ENCODE peak calls at places on chromosomes 6 and 20, in nine cellular contexts. S is GM23248, B is hepatocyte, T is HCT116, H is MM.1S, Y is OCI-LY7, C is PC-3, P is GM23338, W is SK-N-SH. J is an unnamed sample.
A peak's percentile ranks its signal among the peaks of the same experiment; 100 is the strongest.

GRCh38 chr6:170184324-170184723 is 106.6 kb downstream of the DLL1 start:
- DNase-seq in S (no peak), B (no peak), T (no peak), H (no peak), Y (no peak), C (no peak), P (no peak), W (no peak), J (no peak)

GRCh38 chr20:47456041-47456537 is 45.6 kb upstream of the NCOA3 start:
- DNase-seq in S (no peak), B (no peak), T (no peak), H (no peak), Y (no peak), C (no peak), P (no peak), W (no peak), J (no peak)

GRCh38 chr6:42152024-42152423 is 9.6 kb upstream of the C6orf132 start:
- DNase-seq in S (no peak), B (no peak), T (no peak), H (no peak), Y (no peak), C (no peak), P (peak; percentile 36), W (no peak), J (no peak)

GRCh38 chr20:38800882-38801281 is 4.6 kb upstream of the PPP1R16B start:
- DNase-seq in S (no peak), B (no peak), T (no peak), H (no peak), Y (no peak), C (no peak), P (no peak), W (no peak), J (no peak)

GRCh38 chr20:12153616-12154015 is 235.9 kb downstream of the BTBD3 start:
- DNase-seq in S (no peak), B (no peak), T (no peak), H (no peak), Y (no peak), C (peak; percentile 81), P (no peak), W (no peak), J (no peak)

GRCh38 chr6:30397697-30398096 is 52.7 kb downstream of the RPP21 start:
- DNase-seq in S (no peak), B (no peak), T (no peak), H (no peak), Y (peak; percentile 22), C (no peak), P (peak; percentile 44), W (no peak), J (peak; percentile 27)

GRCh38 chr6:150004101-150004782 is 21.1 kb downstream of the RAET1L start:
- DNase-seq in S (no peak), B (no peak), T (no peak), H (peak; percentile 60), Y (peak; percentile 83), C (no peak), P (no peak), W (no peak), J (no peak)

GRCh38 chr6:23349521-23350147 is 776.4 kb upstream of the NRSN1 start:
- DNase-seq in S (peak; percentile 72), B (peak; percentile 44), T (peak; percentile 12), H (no peak), Y (no peak), C (peak; percentile 99), P (no peak), W (peak; percentile 71), J (no peak)

GRCh38 chr20:33830371-33830770 is 19.2 kb downstream of the CHMP4B start:
- DNase-seq in S (peak; percentile 35), B (no peak), T (no peak), H (no peak), Y (no peak), C (no peak), P (no peak), W (no peak), J (no peak)

GRCh38 chr20:49319204-49319809 is 41.5 kb upstream of the ZNFX1 start:
- DNase-seq in S (no peak), B (no peak), T (no peak), H (no peak), Y (no peak), C (no peak), P (peak; percentile 18), W (no peak), J (no peak)

DNA sequence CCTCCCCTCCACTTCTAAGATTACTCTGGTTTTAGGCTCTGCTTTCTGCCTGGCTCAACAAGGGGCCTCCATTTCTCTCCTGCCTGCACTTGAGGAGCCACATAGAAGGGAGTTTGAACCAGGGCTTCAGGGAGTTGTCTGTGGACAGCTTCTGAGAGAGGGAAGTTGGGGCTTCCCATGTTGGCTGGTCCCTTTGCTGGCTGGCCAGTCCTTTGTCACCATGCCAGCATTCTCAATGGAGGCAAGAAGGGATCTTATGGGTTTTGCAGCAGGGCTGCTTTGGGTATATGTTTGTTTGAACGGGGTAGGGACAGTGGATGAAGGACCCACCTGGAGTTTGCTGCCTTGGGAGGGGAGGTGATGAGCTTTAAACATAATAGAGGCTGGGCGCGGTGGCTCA is 124.9 kb downstream of the CARMIL1 start:
- DNase-seq in S (no peak), B (no peak), T (no peak), H (peak; percentile 27), Y (no peak), C (no peak), P (no peak), W (no peak), J (no peak)
- H2AFZ ChIP-seq in S (no peak overlapping the region), B (no peak overlapping the region), T (no peak overlapping the region), H (no peak overlapping the region), Y (no peak overlapping the region), C (no peak overlapping the region), P (no peak overlapping the region), W (no peak overlapping the region), J (no peak overlapping the region)

DNA sequence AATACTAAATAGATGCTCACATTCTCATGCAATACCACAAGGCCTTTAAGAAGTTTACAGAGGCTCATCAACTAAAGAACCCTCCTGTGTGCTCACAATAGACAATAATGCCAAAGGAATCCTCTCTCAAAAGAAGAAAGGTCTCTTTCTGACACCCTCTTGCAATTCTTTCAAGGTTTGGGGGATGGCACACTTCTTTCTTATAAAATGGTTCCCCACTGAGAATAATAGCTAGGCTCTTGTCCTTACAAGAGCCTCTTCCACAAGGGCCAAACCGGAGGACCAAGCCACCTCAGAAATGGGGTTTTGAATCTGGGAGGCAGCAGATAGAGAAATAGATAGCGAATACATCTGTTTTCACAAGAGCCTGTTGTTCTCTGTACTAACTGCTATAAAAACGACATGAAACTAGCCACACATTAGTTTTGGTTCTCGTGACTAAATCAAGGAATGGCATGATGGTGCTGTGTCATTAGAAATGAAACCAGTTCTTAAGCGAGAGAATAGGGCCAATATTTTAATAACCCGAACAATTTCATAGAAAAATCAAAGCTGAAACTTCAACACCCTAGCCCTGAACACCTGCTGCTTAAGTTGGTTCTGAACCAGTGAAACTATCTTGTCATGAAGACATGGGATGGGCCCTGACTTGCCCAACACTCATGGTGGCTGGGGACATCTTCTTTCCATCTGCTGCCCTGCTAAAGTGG is 81.1 kb downstream of the PRDM1 start:
- DNase-seq in S (no peak), B (no peak), T (no peak), H (peak; percentile 95), Y (peak; percentile 11), C (no peak), P (no peak), W (no peak), J (peak; percentile 68)
- TF ChIP-seq EZH2phosphoT487 in S (no peak), B (no peak), T (no peak), H (no peak), Y (no peak), C (no peak), P (no peak), W (no peak), J (no peak)

DNA sequence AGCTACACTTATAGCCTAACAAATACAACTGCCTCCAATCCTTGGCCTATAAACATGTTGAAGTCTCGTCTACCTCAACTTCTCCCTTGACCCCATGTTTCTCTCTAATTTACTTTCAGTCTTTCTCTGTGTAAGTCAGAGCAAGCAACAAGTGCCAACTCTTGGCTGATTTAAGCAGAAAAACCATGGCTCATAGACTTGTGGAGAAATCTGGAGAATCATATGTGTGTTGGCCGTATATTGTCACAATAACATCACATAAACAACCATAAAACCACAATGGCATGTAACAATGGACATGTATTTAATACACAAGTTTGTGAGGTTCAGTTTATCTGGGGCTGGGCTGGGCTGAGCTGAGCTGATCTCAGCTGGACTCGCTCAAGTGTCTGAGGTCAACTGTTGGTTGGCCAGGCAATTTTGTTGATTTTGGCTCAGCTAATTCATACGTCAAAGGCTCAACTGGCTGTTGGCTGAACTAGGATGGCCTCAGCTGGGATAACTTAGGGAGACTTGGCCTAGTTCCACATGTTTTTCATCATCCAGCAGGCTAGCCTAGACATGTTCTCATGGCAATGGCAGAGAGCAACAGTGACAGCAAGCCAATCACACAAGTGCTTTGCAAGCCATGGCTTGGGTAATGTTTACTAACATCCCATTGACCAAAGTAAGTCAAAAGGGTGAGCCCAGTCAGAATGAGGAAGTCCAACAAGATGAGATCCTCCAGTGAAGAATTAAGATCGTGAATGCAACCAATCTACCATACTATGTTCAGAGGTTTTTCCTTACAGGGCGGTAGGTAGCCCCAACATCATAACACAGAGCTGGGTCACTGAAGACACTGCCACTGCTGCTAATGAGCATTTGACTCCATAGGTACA is 12.9 kb upstream of the TBC1D22B start:
- DNase-seq in S (peak; percentile 99), B (peak; percentile 83), T (no peak), H (no peak), Y (no peak), C (peak; percentile 5), P (no peak), W (no peak), J (no peak)
- H2AFZ ChIP-seq in S (peak overlapping the region; percentile 6), B (no peak overlapping the region), T (no peak overlapping the region), H (no peak overlapping the region), Y (no peak overlapping the region), C (no peak overlapping the region), P (peak overlapping the region; percentile 72), W (no peak overlapping the region), J (no peak overlapping the region)

GRCh38 chr6:37308084-37308817 is 45.5 kb upstream of the RNF8 start:
- DNase-seq in S (peak; percentile 55), B (peak; percentile 52), T (no peak), H (no peak), Y (no peak), C (peak; percentile 58), P (no peak), W (no peak), J (no peak)
- TF ChIP-seq EZH2phosphoT487 in S (no peak), B (no peak), T (no peak), H (no peak), Y (no peak), C (no peak), P (no peak), W (no peak), J (no peak)

GRCh38 chr6:92790381-92790780 is 629.0 kb downstream of the EPHA7 start:
- DNase-seq in S (no peak), B (no peak), T (no peak), H (peak; percentile 87), Y (no peak), C (no peak), P (peak; percentile 12), W (no peak), J (no peak)
- H2AFZ ChIP-seq in S (no peak overlapping the region), B (no peak overlapping the region), T (no peak overlapping the region), H (no peak overlapping the region), Y (no peak overlapping the region), C (no peak overlapping the region), P (no peak overlapping the region), W (no peak overlapping the region), J (no peak overlapping the region)

J was measured in neural progenitor cell.